ENCODE peak calls at places on chromosomes 16 and 17, in four cellular contexts. One of them, this sample, is unnamed.

GRCh38 chr16:20915733-20916132 is 15.2 kb downstream of the LYRM1 start:
- DNase-seq in tibial artery: no peak
- DNase-seq in breast epithelium: no peak
- DNase-seq in kidney epithelial cell: no peak
- DNase-seq in this sample: no peak

GRCh38 chr16:53864819-53865491 is 161.0 kb downstream of the FTO start:
- DNase-seq in tibial artery: no peak
- DNase-seq in breast epithelium: no peak
- DNase-seq in kidney epithelial cell: no peak
- DNase-seq in this sample: no peak

GRCh38 chr17:1002412-1002753 is 5.5 kb downstream of the TIMM22 start:
- DNase-seq in tibial artery: no peak
- DNase-seq in breast epithelium: no peak
- DNase-seq in kidney epithelial cell: no peak
- DNase-seq in this sample: no peak

GRCh38 chr17:78597923-78598545 is 20.8 kb upstream of the DNAH17 start:
- DNase-seq in tibial artery: no peak
- DNase-seq in breast epithelium: no peak
- DNase-seq in kidney epithelial cell: no peak
- DNase-seq in this sample: no peak

GRCh38 chr17:74442291-74442669 is 10.4 kb downstream of the GPRC5C start:
- DNase-seq in tibial artery: no peak
- DNase-seq in breast epithelium: no peak
- DNase-seq in kidney epithelial cell: no peak
- DNase-seq in this sample: no peak

GRCh38 chr17:58280480-58281217 is at the start of gene MPO:
- DNase-seq in tibial artery: no peak
- DNase-seq in breast epithelium: no peak
- DNase-seq in kidney epithelial cell: no peak
- DNase-seq in this sample: no peak

GRCh38 chr17:11871773-11872172 is 125.5 kb downstream of the ZNF18 start:
- DNase-seq in tibial artery: no peak
- DNase-seq in breast epithelium: no peak
- DNase-seq in kidney epithelial cell: no peak
- DNase-seq in this sample: no peak

GRCh38 chr16:13866073-13866472 is 53.9 kb upstream of the ERCC4 start:
- DNase-seq in tibial artery: peak
- DNase-seq in breast epithelium: no peak
- DNase-seq in kidney epithelial cell: peak
- DNase-seq in this sample: peak

GRCh38 chr16:47392114-47392513 is 68.7 kb downstream of the ITFG1 start:
- DNase-seq in tibial artery: no peak
- DNase-seq in breast epithelium: no peak
- DNase-seq in kidney epithelial cell: no peak
- DNase-seq in this sample: no peak

GRCh38 chr16:73405851-73406250 is 357.9 kb upstream of the ZFHX3 start:
- DNase-seq in tibial artery: no peak
- DNase-seq in breast epithelium: no peak
- DNase-seq in kidney epithelial cell: no peak
- DNase-seq in this sample: no peak

GRCh38 chr16:1771864-1772361 is 570 bp upstream of the NME3 start:
- DNase-seq in tibial artery: no peak
- DNase-seq in breast epithelium: no peak
- DNase-seq in kidney epithelial cell: no peak
- DNase-seq in this sample: no peak

GRCh38 chr17:17609121-17609520 is 17.6 kb upstream of the PEMT start:
- DNase-seq in tibial artery: no peak
- DNase-seq in breast epithelium: no peak
- DNase-seq in kidney epithelial cell: no peak
- DNase-seq in this sample: no peak

GRCh38 chr16:84040823-84041391 is 1.7 kb downstream of the SLC38A8 start:
- DNase-seq in tibial artery: no peak
- DNase-seq in breast epithelium: peak
- DNase-seq in kidney epithelial cell: no peak
- DNase-seq in this sample: no peak

GRCh38 chr16:85151603-85152413 is 39.5 kb upstream of the CIBAR2 start:
- DNase-seq in tibial artery: peak
- DNase-seq in breast epithelium: peak
- DNase-seq in kidney epithelial cell: no peak
- DNase-seq in this sample: no peak

GRCh38 chr17:8832711-8833352 is 33.7 kb upstream of the MFSD6L start:
- DNase-seq in tibial artery: no peak
- DNase-seq in breast epithelium: no peak
- DNase-seq in kidney epithelial cell: no peak
- DNase-seq in this sample: no peak

GRCh38 chr17:61088556-61088955 is 311.1 kb upstream of the TBX2 start:
- DNase-seq in tibial artery: no peak
- DNase-seq in breast epithelium: no peak
- DNase-seq in kidney epithelial cell: no peak
- DNase-seq in this sample: no peak

GRCh38 chr16:68901910-68902309 is 58.6 kb downstream of the TANGO6 start:
- DNase-seq in tibial artery: no peak
- DNase-seq in breast epithelium: no peak
- DNase-seq in kidney epithelial cell: no peak
- DNase-seq in this sample: no peak

GRCh38 chr17:81066072-81066471 is 31.1 kb downstream of the BAIAP2 start:
- DNase-seq in tibial artery: no peak
- DNase-seq in breast epithelium: peak
- DNase-seq in kidney epithelial cell: no peak
- DNase-seq in this sample: no peak

GRCh38 chr17:57186231-57187019 is 69.9 kb upstream of the MSI2 start:
- DNase-seq in tibial artery: no peak
- DNase-seq in breast epithelium: no peak
- DNase-seq in kidney epithelial cell: no peak
- DNase-seq in this sample: no peak

GRCh38 chr17:45131616-45132301 is 556 bp downstream of the PLCD3 start:
- DNase-seq in tibial artery: peak
- DNase-seq in breast epithelium: peak
- DNase-seq in kidney epithelial cell: no peak
- DNase-seq in this sample: no peak

GRCh38 chr17:19645608-19646250 is 2.8 kb upstream of the ALDH3A2 start:
- DNase-seq in tibial artery: peak
- DNase-seq in breast epithelium: no peak
- DNase-seq in kidney epithelial cell: no peak
- DNase-seq in this sample: no peak

GRCh38 chr16:78310990-78311561 is 211.6 kb downstream of the WWOX start:
- DNase-seq in tibial artery: no peak
- DNase-seq in breast epithelium: no peak
- DNase-seq in kidney epithelial cell: no peak
- DNase-seq in this sample: no peak

GRCh38 chr16:24493859-24494258 is 45.5 kb upstream of the RBBP6 start:
- DNase-seq in tibial artery: no peak
- DNase-seq in breast epithelium: no peak
- DNase-seq in kidney epithelial cell: no peak
- DNase-seq in this sample: no peak

GRCh38 chr16:24497405-24497804 is 42.0 kb upstream of the RBBP6 start:
- DNase-seq in tibial artery: no peak
- DNase-seq in breast epithelium: no peak
- DNase-seq in kidney epithelial cell: no peak
- DNase-seq in this sample: no peak

GRCh38 chr16:24504467-24505345 is 34.7 kb upstream of the RBBP6 start:
- DNase-seq in tibial artery: no peak
- DNase-seq in breast epithelium: no peak
- DNase-seq in kidney epithelial cell: peak
- DNase-seq in this sample: no peak

DNA sequence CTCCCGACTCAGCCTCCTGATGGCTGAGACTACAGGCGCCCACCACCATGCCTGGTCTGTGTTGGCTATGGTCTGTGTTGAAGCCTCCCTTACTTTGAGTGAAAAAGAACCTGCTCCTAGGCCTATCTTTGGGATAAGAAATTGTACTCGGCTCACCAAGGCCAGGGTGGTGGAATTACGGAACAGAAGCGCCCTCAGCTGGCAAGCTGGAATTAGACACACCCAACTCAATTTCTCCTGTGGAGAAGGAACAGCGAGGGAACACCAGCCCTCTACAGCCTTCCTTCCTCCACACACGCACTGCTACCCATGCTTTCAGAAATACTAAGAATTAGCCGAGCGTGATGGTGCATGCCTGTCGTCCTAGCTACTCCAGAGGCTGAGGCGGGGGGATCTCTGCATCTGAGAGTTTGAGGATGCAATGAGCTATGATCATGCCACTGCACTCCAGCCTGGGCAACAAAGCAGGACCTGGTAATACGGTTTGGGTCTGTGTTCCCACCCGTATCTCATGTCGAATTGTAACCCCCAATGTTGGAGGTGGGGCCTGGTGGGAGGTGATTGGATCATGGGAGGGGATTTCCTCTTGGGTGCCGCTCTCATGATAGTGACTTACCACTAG is 40.1 kb upstream of the RBBP6 start:
- DNase-seq in tibial artery: no peak
- DNase-seq in breast epithelium: no peak
- DNase-seq in kidney epithelial cell: no peak
- DNase-seq in this sample: no peak
- TF ChIP-seq CTCF in tibial artery: no peak
- TF ChIP-seq CTCF in breast epithelium: no peak
- TF ChIP-seq CTCF in kidney epithelial cell: peak
- TF ChIP-seq CTCF in this sample: no peak

GRCh38 chr16:9479008-9479407 is 387.6 kb downstream of the HAPSTR1 start:
- DNase-seq in tibial artery: no peak
- DNase-seq in breast epithelium: no peak
- DNase-seq in kidney epithelial cell: no peak
- DNase-seq in this sample: no peak
- TF ChIP-seq CTCF in tibial artery: no peak
- TF ChIP-seq CTCF in breast epithelium: no peak
- TF ChIP-seq CTCF in kidney epithelial cell: no peak
- TF ChIP-seq CTCF in this sample: no peak

GRCh38 chr17:62674363-62674739 is 46.9 kb downstream of the MRC2 start:
- DNase-seq in tibial artery: no peak
- DNase-seq in breast epithelium: no peak
- DNase-seq in kidney epithelial cell: no peak
- DNase-seq in this sample: no peak

GRCh38 chr17:62672957-62673356 is 45.5 kb downstream of the MRC2 start:
- DNase-seq in tibial artery: no peak
- DNase-seq in breast epithelium: no peak
- DNase-seq in kidney epithelial cell: no peak
- DNase-seq in this sample: no peak

GRCh38 chr17:62670202-62670821 is 42.8 kb downstream of the MRC2 start:
- DNase-seq in tibial artery: peak
- DNase-seq in breast epithelium: peak
- DNase-seq in kidney epithelial cell: no peak
- DNase-seq in this sample: no peak

GRCh38 chr17:62673614-62674362 is 46.3 kb downstream of the MRC2 start:
- DNase-seq in tibial artery: no peak
- DNase-seq in breast epithelium: no peak
- DNase-seq in kidney epithelial cell: no peak
- DNase-seq in this sample: no peak

GRCh38 chr17:62671553-62671952 is 44.1 kb downstream of the MRC2 start:
- DNase-seq in tibial artery: no peak
- DNase-seq in breast epithelium: peak
- DNase-seq in kidney epithelial cell: no peak
- DNase-seq in this sample: no peak
- TF ChIP-seq CTCF in tibial artery: no peak
- TF ChIP-seq CTCF in breast epithelium: no peak
- TF ChIP-seq CTCF in kidney epithelial cell: no peak
- TF ChIP-seq CTCF in this sample: no peak

DNA sequence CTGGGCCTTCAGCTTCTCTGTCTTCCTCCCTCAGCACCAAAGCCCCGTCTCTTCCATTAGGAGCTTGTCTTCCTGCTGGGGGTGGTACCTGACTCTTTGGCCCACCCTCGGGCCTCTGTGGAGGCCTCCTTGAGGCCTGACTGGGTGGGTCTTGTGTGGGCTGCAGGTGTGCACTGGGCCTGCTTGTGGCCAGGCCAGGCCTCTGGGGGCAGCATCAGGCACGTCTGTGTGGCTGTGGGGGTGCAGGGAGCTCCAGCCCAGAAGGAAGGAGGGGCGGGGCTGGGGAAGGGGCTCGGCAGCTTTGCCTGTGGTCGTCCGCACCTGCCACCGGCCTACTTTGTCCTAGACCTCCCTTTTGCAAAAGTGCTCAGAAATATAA is 7.0 kb downstream of the PIGQ start:
- DNase-seq in tibial artery: no peak
- DNase-seq in breast epithelium: no peak
- DNase-seq in kidney epithelial cell: no peak
- DNase-seq in this sample: no peak
- TF ChIP-seq CTCF in tibial artery: no peak
- TF ChIP-seq CTCF in breast epithelium: no peak
- TF ChIP-seq CTCF in kidney epithelial cell: peak
- TF ChIP-seq CTCF in this sample: no peak

GRCh38 chr16:76857402-76857801 is 333.6 kb upstream of the MON1B start:
- DNase-seq in tibial artery: no peak
- DNase-seq in breast epithelium: no peak
- DNase-seq in kidney epithelial cell: no peak
- DNase-seq in this sample: no peak

GRCh38 chr16:76856112-76856511 is 334.9 kb upstream of the MON1B start:
- DNase-seq in tibial artery: no peak
- DNase-seq in breast epithelium: no peak
- DNase-seq in kidney epithelial cell: no peak
- DNase-seq in this sample: no peak

GRCh38 chr16:76854234-76854633 is 336.8 kb upstream of the MON1B start:
- DNase-seq in tibial artery: no peak
- DNase-seq in breast epithelium: no peak
- DNase-seq in kidney epithelial cell: no peak
- DNase-seq in this sample: no peak
- TF ChIP-seq CTCF in tibial artery: no peak
- TF ChIP-seq CTCF in breast epithelium: no peak
- TF ChIP-seq CTCF in kidney epithelial cell: peak
- TF ChIP-seq CTCF in this sample: no peak

GRCh38 chr16:55641430-55642056 is 14.2 kb upstream of the SLC6A2 start:
- DNase-seq in tibial artery: no peak
- DNase-seq in breast epithelium: no peak
- DNase-seq in kidney epithelial cell: no peak
- DNase-seq in this sample: no peak

GRCh38 chr16:55643161-55643970 is 12.4 kb upstream of the SLC6A2 start:
- DNase-seq in tibial artery: no peak
- DNase-seq in breast epithelium: no peak
- DNase-seq in kidney epithelial cell: no peak
- DNase-seq in this sample: no peak

GRCh38 chr16:55645986-55646385 is 9.8 kb upstream of the SLC6A2 start:
- DNase-seq in tibial artery: no peak
- DNase-seq in breast epithelium: no peak
- DNase-seq in kidney epithelial cell: no peak
- DNase-seq in this sample: no peak

GRCh38 chr16:55640714-55641327 is 15.0 kb upstream of the SLC6A2 start:
- DNase-seq in tibial artery: no peak
- DNase-seq in breast epithelium: no peak
- DNase-seq in kidney epithelial cell: no peak
- DNase-seq in this sample: no peak

DNA sequence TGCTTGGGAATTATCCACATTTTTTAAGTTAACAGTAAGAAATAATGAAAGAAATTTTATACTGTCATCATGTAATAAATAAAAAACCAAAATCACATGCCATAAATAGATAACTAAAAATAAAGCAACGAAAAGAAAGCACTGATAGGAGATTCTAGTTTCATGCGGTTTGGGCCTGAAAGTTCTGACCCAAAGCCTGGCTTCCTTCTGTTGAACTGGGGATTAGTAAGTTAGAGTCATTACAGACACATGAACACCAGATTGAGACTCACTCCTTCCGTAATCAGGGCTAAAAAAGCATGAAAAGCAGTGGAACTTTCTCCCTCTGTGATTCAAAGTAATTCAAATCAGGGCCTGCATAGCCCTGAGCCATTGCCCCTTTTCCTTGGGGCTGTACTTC is 13.2 kb upstream of the SLC6A2 start:
- DNase-seq in tibial artery: no peak
- DNase-seq in breast epithelium: no peak
- DNase-seq in kidney epithelial cell: no peak
- DNase-seq in this sample: no peak
- TF ChIP-seq CTCF in tibial artery: no peak
- TF ChIP-seq CTCF in breast epithelium: no peak
- TF ChIP-seq CTCF in kidney epithelial cell: no peak
- TF ChIP-seq CTCF in this sample: no peak